ENCODE peak calls at places on chromosomes 7 and 10, in seven cellular contexts. B, F, T, D, I, K and X are unnamed samples.

GRCh38 chr7:26705567-26705966 is 158.8 kb downstream of the SKAP2 start:
- DNase-seq in B (no peak), F (peak), T (no peak), D (peak), I (peak), K (no peak), X (peak)

GRCh38 chr10:52451817-52452216 is 137.7 kb downstream of the DKK1 start:
- DNase-seq in B (no peak), F (no peak), T (no peak), D (peak), I (no peak), K (no peak), X (peak)

GRCh38 chr7:143229054-143229790 is 7.4 kb downstream of the TAS2R40 start:
- DNase-seq in B (no peak), F (no peak), T (no peak), D (no peak), I (no peak), K (no peak), X (no peak)

GRCh38 chr10:119029613-119030420 is at the start of gene NANOS1:
- DNase-seq in B (no peak), F (no peak), T (no peak), D (peak), I (no peak), K (no peak), X (no peak)

GRCh38 chr7:70356324-70356797 is 758.1 kb downstream of the AUTS2 start:
- DNase-seq in B (no peak), F (no peak), T (no peak), D (no peak), I (no peak), K (no peak), X (no peak)

GRCh38 chr7:123494193-123494796 is 40.1 kb downstream of the IQUB start:
- DNase-seq in B (no peak), F (peak), T (no peak), D (peak), I (peak), K (no peak), X (no peak)

GRCh38 chr7:73585196-73585595 is 6.8 kb upstream of the TBL2 start:
- DNase-seq in B (no peak), F (no peak), T (no peak), D (no peak), I (no peak), K (no peak), X (no peak)

GRCh38 chr7:124257638-124258308 is 224.9 kb upstream of the TMEM229A start:
- DNase-seq in B (no peak), F (no peak), T (no peak), D (no peak), I (no peak), K (no peak), X (no peak)

GRCh38 chr10:132322621-132323048 is 9.4 kb upstream of the LRRC27 start:
- DNase-seq in B (no peak), F (no peak), T (no peak), D (peak), I (peak), K (no peak), X (no peak)

GRCh38 chr10:20768849-20769248 is 128.3 kb downstream of the NEBL start:
- DNase-seq in B (no peak), F (no peak), T (no peak), D (peak), I (no peak), K (no peak), X (no peak)

GRCh38 chr7:116543664-116544063 is 18.8 kb downstream of the CAV1 start:
- DNase-seq in B (no peak), F (no peak), T (no peak), D (peak), I (no peak), K (no peak), X (peak)

GRCh38 chr7:55073051-55073511 is 54.3 kb downstream of the EGFR start:
- DNase-seq in B (no peak), F (no peak), T (no peak), D (no peak), I (no peak), K (no peak), X (no peak)

GRCh38 chr10:12322583-12323131 is 26.7 kb upstream of the CAMK1D start:
- DNase-seq in B (no peak), F (no peak), T (no peak), D (no peak), I (peak), K (no peak), X (no peak)

GRCh38 chr7:4129481-4130122 is 552.5 kb upstream of the FOXK1 start:
- DNase-seq in B (no peak), F (no peak), T (no peak), D (no peak), I (no peak), K (no peak), X (no peak)

GRCh38 chr10:128123853-128124252 is 2.4 kb downstream of the MKI67 start:
- DNase-seq in B (no peak), F (no peak), T (no peak), D (no peak), I (no peak), K (no peak), X (no peak)

GRCh38 chr10:128125416-128125943 is 743 bp downstream of the MKI67 start:
- DNase-seq in B (no peak), F (no peak), T (no peak), D (no peak), I (no peak), K (no peak), X (no peak)

GRCh38 chr10:128128582-128128981 is 2.4 kb upstream of the MKI67 start:
- DNase-seq in B (no peak), F (no peak), T (no peak), D (no peak), I (no peak), K (no peak), X (no peak)

GRCh38 chr10:128124813-128125403 is 1.3 kb downstream of the MKI67 start:
- DNase-seq in B (no peak), F (no peak), T (no peak), D (no peak), I (no peak), K (no peak), X (no peak)

GRCh38 chr10:128125944-128126764 is at the start of gene MKI67:
- DNase-seq in B (peak), F (peak), T (peak), D (peak), I (peak), K (peak), X (peak)
- TF ChIP-seq CTCF in B (no peak), F (no peak), T (no peak), D (no peak), I (no peak), K (no peak), X (no peak)

GRCh38 chr10:398954-399353 is 263.7 kb downstream of the ZMYND11 start:
- DNase-seq in B (no peak), F (no peak), T (peak), D (no peak), I (no peak), K (no peak), X (no peak)
- TF ChIP-seq CTCF in B (no peak), F (no peak), T (no peak), D (no peak), I (no peak), K (no peak), X (no peak)

GRCh38 chr10:90288403-90288933 is 569.4 kb downstream of the HTR7 start:
- DNase-seq in B (no peak), F (peak), T (no peak), D (peak), I (no peak), K (no peak), X (no peak)
- TF ChIP-seq CTCF in B (no peak), F (peak), T (no peak), D (peak), I (no peak), K (no peak), X (peak)

GRCh38 chr10:93063977-93064660 is 3.5 kb downstream of the CYP26C1 start:
- DNase-seq in B (no peak), F (no peak), T (no peak), D (no peak), I (no peak), K (no peak), X (no peak)

GRCh38 chr10:93060887-93061593 is 442 bp downstream of the CYP26C1 start:
- DNase-seq in B (no peak), F (no peak), T (no peak), D (no peak), I (no peak), K (no peak), X (no peak)

GRCh38 chr10:93063217-93063976 is 2.8 kb downstream of the CYP26C1 start:
- DNase-seq in B (no peak), F (no peak), T (no peak), D (no peak), I (no peak), K (no peak), X (no peak)

GRCh38 chr10:93061594-93062498 is 1.2 kb downstream of the CYP26C1 start:
- DNase-seq in B (no peak), F (no peak), T (no peak), D (peak), I (no peak), K (no peak), X (no peak)

GRCh38 chr10:93062499-93063216 is 2.1 kb downstream of the CYP26C1 start:
- DNase-seq in B (no peak), F (no peak), T (no peak), D (peak), I (no peak), K (no peak), X (no peak)
- TF ChIP-seq CTCF in B (peak), F (peak), T (no peak), D (peak), I (peak), K (peak), X (peak)

GRCh38 chr10:61682323-61682722 is 19.6 kb downstream of the CABCOCO1 start:
- DNase-seq in B (no peak), F (no peak), T (no peak), D (no peak), I (no peak), K (no peak), X (no peak)
- TF ChIP-seq CTCF in B (no peak), F (no peak), T (no peak), D (no peak), I (no peak), K (no peak), X (no peak)

GRCh38 chr7:158327571-158328180 is 259.9 kb downstream of the PTPRN2 start:
- DNase-seq in B (no peak), F (no peak), T (no peak), D (no peak), I (no peak), K (no peak), X (no peak)

GRCh38 chr7:158324397-158325360 is 262.9 kb downstream of the PTPRN2 start:
- DNase-seq in B (no peak), F (no peak), T (no peak), D (no peak), I (no peak), K (no peak), X (no peak)

GRCh38 chr7:158327012-158327411 is 260.6 kb downstream of the PTPRN2 start:
- DNase-seq in B (no peak), F (no peak), T (no peak), D (no peak), I (no peak), K (no peak), X (no peak)

GRCh38 chr7:158323741-158324396 is 263.8 kb downstream of the PTPRN2 start:
- DNase-seq in B (no peak), F (no peak), T (no peak), D (no peak), I (no peak), K (no peak), X (no peak)

DNA sequence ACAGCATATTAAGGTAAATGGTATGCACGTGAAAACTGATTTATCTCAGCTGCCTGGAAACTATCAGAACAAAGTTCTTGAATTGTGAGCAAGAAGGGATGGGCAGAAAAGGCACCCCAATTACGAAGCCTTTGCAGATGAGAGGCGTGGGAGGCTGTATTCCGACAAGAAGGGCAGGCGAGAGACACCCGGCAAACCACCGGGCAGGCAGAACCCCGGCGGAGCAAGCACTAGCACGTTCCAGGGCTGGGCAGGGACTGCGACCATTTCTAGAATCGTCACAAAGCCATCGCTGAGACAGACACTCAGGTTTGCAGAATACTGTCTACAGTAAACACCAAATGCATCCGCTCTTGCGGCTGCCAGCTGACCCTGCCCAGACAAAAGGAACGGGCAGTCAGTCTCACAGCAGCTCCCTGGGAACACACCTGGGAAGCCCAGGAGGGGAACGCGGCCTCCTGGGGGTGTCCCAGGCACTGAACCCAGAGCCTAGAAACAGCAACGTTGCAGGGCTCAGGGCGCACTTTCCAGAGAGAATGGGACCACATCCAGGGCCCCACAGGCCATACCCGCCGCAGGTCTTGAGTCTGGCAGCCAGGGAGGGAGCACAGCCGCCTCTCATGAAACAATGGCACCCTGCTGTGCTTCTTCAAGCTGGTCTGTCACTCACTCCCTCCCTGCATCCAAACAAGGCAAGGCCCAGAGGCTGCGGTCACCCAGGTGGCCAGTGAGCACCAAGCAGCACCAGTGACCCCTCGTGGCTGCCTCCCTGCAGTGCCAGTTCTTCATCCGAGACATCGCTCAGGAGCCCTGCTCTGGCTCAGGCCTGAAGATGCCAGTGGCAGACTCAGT is 261.9 kb downstream of the PTPRN2 start:
- DNase-seq in B (no peak), F (no peak), T (no peak), D (no peak), I (peak), K (no peak), X (no peak)
- TF ChIP-seq CTCF in B (no peak), F (no peak), T (no peak), D (no peak), I (peak), K (no peak), X (no peak)

GRCh38 chr7:142033154-142033553 is 37.5 kb downstream of the MGAM start:
- DNase-seq in B (no peak), F (no peak), T (no peak), D (no peak), I (no peak), K (no peak), X (no peak)

GRCh38 chr7:142024547-142024946 is 28.9 kb downstream of the MGAM start:
- DNase-seq in B (no peak), F (no peak), T (no peak), D (no peak), I (no peak), K (no peak), X (no peak)

GRCh38 chr7:142025896-142026295 is 30.2 kb downstream of the MGAM start:
- DNase-seq in B (no peak), F (no peak), T (no peak), D (no peak), I (no peak), K (no peak), X (no peak)

GRCh38 chr7:142030846-142031245 is 35.2 kb downstream of the MGAM start:
- DNase-seq in B (no peak), F (no peak), T (no peak), D (no peak), I (no peak), K (no peak), X (no peak)

GRCh38 chr7:142030294-142030693 is 34.6 kb downstream of the MGAM start:
- DNase-seq in B (no peak), F (no peak), T (no peak), D (no peak), I (peak), K (no peak), X (no peak)
- TF ChIP-seq CTCF in B (no peak), F (no peak), T (no peak), D (no peak), I (no peak), K (no peak), X (no peak)

GRCh38 chr10:23291551-23292334 is 52.9 kb downstream of the C10orf67 start:
- DNase-seq in B (no peak), F (no peak), T (no peak), D (no peak), I (no peak), K (no peak), X (no peak)

GRCh38 chr10:23293973-23294372 is 50.6 kb downstream of the C10orf67 start:
- DNase-seq in B (no peak), F (no peak), T (no peak), D (no peak), I (no peak), K (no peak), X (no peak)

GRCh38 chr10:23293145-23293724 is 51.4 kb downstream of the C10orf67 start:
- DNase-seq in B (no peak), F (no peak), T (no peak), D (peak), I (peak), K (no peak), X (no peak)

GRCh38 chr10:23294638-23295247 is 49.9 kb downstream of the C10orf67 start:
- DNase-seq in B (no peak), F (no peak), T (no peak), D (peak), I (no peak), K (no peak), X (no peak)
- TF ChIP-seq CTCF in B (no peak), F (peak), T (no peak), D (peak), I (peak), K (no peak), X (peak)

GRCh38 chr10:35372329-35372728 is 36.0 kb downstream of the CCNY start:
- DNase-seq in B (no peak), F (no peak), T (no peak), D (peak), I (no peak), K (no peak), X (no peak)

GRCh38 chr10:35377050-35377723 is 40.9 kb downstream of the CCNY start:
- DNase-seq in B (no peak), F (no peak), T (no peak), D (no peak), I (no peak), K (no peak), X (no peak)

GRCh38 chr10:35371731-35372130 is 35.4 kb downstream of the CCNY start:
- DNase-seq in B (no peak), F (no peak), T (no peak), D (no peak), I (no peak), K (no peak), X (no peak)

GRCh38 chr10:35378547-35379210 is 42.4 kb downstream of the CCNY start:
- DNase-seq in B (no peak), F (no peak), T (no peak), D (no peak), I (no peak), K (no peak), X (no peak)

GRCh38 chr10:35375091-35375765 is 38.9 kb downstream of the CCNY start:
- DNase-seq in B (no peak), F (no peak), T (no peak), D (peak), I (no peak), K (no peak), X (no peak)
- TF ChIP-seq CTCF in B (no peak), F (no peak), T (no peak), D (peak), I (no peak), K (no peak), X (no peak)

DNA sequence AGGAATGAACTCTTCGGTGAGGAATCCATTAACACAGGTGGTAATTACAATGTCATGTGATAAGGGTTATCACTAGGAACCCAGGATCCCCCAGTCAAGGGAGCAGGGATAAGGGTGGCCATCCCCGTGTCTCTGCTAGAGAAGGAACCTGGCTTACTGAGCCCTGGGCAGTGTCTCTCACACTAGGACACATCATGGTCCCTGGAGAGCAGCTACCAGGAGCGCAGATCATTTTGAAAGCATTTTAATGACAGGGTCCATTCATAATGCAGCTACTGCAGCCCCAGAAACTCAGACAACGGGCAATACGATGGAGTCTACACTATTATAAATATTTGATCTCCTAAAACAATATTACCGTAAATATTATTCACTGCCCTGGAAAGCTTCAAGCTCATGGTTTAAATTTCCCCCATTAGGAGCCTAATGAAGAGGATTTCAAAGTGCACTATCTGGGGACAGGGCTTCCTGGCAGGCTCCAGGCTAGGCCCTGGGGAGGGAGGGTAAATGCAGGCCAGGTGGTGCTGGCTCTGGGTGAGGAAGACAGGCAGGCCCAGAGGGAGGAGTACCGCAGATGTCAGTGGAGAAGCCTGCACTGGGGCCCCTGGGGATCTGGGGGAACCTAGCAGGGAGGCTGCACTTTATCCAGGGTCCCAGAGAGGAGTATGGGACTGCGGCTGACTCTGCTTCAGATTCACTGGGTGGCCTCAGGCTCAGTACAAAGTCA is 52.6 kb upstream of the LOXL4 start:
- DNase-seq in B (no peak), F (no peak), T (no peak), D (no peak), I (no peak), K (no peak), X (no peak)
- TF ChIP-seq CTCF in B (no peak), F (no peak), T (no peak), D (no peak), I (no peak), K (no peak), X (no peak)